ENCODE peak calls at places on chromosomes 2 and 18, in five cellular contexts. One of them, this sample, is unnamed.

GRCh38 chr2:144595279-144595678 is 75.4 kb upstream of the ZEB2 start:
- DNase-seq in GM23338: no peak
- DNase-seq in transverse colon: no peak
- DNase-seq in SK-N-SH: no peak
- DNase-seq in sigmoid colon: no peak
- DNase-seq in this sample: no peak

GRCh38 chr18:49747876-49748275 is 65.5 kb downstream of the ACAA2 start:
- DNase-seq in GM23338: peak
- DNase-seq in transverse colon: no peak
- DNase-seq in SK-N-SH: no peak
- DNase-seq in sigmoid colon: no peak
- DNase-seq in this sample: no peak

GRCh38 chr2:239548491-239548890 is 147.7 kb upstream of the HDAC4 start:
- DNase-seq in GM23338: no peak
- DNase-seq in transverse colon: no peak
- DNase-seq in SK-N-SH: no peak
- DNase-seq in sigmoid colon: peak
- DNase-seq in this sample: no peak

GRCh38 chr2:9191044-9191481 is 15.5 kb upstream of the ASAP2 start:
- DNase-seq in GM23338: peak
- DNase-seq in transverse colon: peak
- DNase-seq in SK-N-SH: peak
- DNase-seq in sigmoid colon: peak
- DNase-seq in this sample: peak

GRCh38 chr2:43745457-43745856 is 28.4 kb upstream of the DYNC2LI1 start:
- DNase-seq in GM23338: no peak
- DNase-seq in transverse colon: no peak
- DNase-seq in SK-N-SH: no peak
- DNase-seq in sigmoid colon: no peak
- DNase-seq in this sample: no peak

GRCh38 chr2:97718051-97718882 is 4.9 kb downstream of the ZAP70 start:
- DNase-seq in GM23338: no peak
- DNase-seq in transverse colon: peak
- DNase-seq in SK-N-SH: no peak
- DNase-seq in sigmoid colon: peak
- DNase-seq in this sample: peak

GRCh38 chr2:31031132-31031706 is 107.0 kb downstream of the GALNT14 start:
- DNase-seq in GM23338: no peak
- DNase-seq in transverse colon: no peak
- DNase-seq in SK-N-SH: no peak
- DNase-seq in sigmoid colon: no peak
- DNase-seq in this sample: no peak

GRCh38 chr2:20317198-20317597 is 33.4 kb downstream of the PUM2 start:
- DNase-seq in GM23338: no peak
- DNase-seq in transverse colon: no peak
- DNase-seq in SK-N-SH: no peak
- DNase-seq in sigmoid colon: no peak
- DNase-seq in this sample: no peak

GRCh38 chr2:233075966-233076339 is 15.8 kb downstream of the INPP5D start:
- DNase-seq in GM23338: peak
- DNase-seq in transverse colon: peak
- DNase-seq in SK-N-SH: no peak
- DNase-seq in sigmoid colon: no peak
- DNase-seq in this sample: no peak

GRCh38 chr2:226985227-226985946 is 149.5 kb downstream of the RHBDD1 start:
- DNase-seq in GM23338: peak
- DNase-seq in transverse colon: peak
- DNase-seq in SK-N-SH: peak
- DNase-seq in sigmoid colon: no peak
- DNase-seq in this sample: no peak

GRCh38 chr2:223601932-223602676 is at the start of gene SCG2:
- DNase-seq in GM23338: peak
- DNase-seq in transverse colon: peak
- DNase-seq in SK-N-SH: peak
- DNase-seq in sigmoid colon: peak
- DNase-seq in this sample: peak

GRCh38 chr18:75625966-75626365 is 198.5 kb upstream of the SMIM21 start:
- DNase-seq in GM23338: no peak
- DNase-seq in transverse colon: no peak
- DNase-seq in SK-N-SH: no peak
- DNase-seq in sigmoid colon: no peak
- DNase-seq in this sample: no peak

GRCh38 chr2:66082576-66082975 is 352.3 kb upstream of the MEIS1 start:
- DNase-seq in GM23338: no peak
- DNase-seq in transverse colon: no peak
- DNase-seq in SK-N-SH: no peak
- DNase-seq in sigmoid colon: no peak
- DNase-seq in this sample: no peak

GRCh38 chr2:85604568-85605339 is 2.3 kb upstream of the TMEM150A start:
- DNase-seq in GM23338: no peak
- DNase-seq in transverse colon: no peak
- DNase-seq in SK-N-SH: no peak
- DNase-seq in sigmoid colon: no peak
- DNase-seq in this sample: no peak

GRCh38 chr2:176455865-176456291 is 186.6 kb downstream of the MTX2 start:
- DNase-seq in GM23338: peak
- DNase-seq in transverse colon: peak
- DNase-seq in SK-N-SH: peak
- DNase-seq in sigmoid colon: peak
- DNase-seq in this sample: no peak

GRCh38 chr2:101026253-101026701 is 24.2 kb downstream of the RPL31 start:
- DNase-seq in GM23338: no peak
- DNase-seq in transverse colon: no peak
- DNase-seq in SK-N-SH: no peak
- DNase-seq in sigmoid colon: no peak
- DNase-seq in this sample: no peak

DNA sequence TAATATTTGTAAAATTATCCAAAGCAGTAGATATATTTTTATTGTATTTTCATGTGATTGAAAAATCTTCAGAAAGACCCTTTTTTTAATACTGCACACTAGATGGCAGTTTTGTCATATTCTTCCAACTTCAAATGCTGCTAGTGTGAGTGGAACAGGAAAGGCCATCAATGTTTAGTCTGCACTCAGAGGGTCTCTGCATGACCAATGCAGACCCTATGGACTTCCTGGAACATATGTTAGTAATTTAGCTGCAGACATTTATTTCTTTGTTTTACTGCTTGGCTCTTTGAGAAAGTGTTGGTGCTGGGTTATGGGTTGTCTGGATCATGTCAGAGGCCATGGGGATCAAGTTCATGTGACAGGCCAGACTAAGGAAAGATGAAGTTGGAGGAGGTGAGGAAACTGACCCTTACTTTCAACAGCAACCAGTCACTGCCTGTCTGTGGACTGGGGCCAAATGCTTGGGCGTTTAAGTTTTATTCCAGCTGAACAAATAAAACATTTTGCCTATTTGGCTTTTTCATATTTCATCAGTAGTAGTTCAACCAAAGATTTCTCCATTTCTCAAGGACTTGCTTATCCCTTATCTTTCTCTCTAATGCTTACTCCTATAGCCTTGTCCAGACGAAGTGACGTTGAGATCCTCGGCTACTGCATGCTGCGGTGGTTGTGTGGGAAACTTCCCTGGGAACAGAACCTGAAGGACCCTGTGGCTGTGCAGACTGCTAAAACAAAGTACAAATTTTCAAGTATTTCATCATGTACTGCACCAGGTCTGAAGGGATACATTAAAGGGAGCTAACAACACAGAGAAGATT is 84.8 kb downstream of the VRK2 start:
- DNase-seq in GM23338: peak
- DNase-seq in transverse colon: no peak
- DNase-seq in SK-N-SH: peak
- DNase-seq in sigmoid colon: no peak
- DNase-seq in this sample: no peak
- TF ChIP-seq CTCF in GM23338: peak
- TF ChIP-seq CTCF in transverse colon: no peak
- TF ChIP-seq CTCF in SK-N-SH: peak
- TF ChIP-seq CTCF in sigmoid colon: no peak
- TF ChIP-seq CTCF in this sample: no peak

DNA sequence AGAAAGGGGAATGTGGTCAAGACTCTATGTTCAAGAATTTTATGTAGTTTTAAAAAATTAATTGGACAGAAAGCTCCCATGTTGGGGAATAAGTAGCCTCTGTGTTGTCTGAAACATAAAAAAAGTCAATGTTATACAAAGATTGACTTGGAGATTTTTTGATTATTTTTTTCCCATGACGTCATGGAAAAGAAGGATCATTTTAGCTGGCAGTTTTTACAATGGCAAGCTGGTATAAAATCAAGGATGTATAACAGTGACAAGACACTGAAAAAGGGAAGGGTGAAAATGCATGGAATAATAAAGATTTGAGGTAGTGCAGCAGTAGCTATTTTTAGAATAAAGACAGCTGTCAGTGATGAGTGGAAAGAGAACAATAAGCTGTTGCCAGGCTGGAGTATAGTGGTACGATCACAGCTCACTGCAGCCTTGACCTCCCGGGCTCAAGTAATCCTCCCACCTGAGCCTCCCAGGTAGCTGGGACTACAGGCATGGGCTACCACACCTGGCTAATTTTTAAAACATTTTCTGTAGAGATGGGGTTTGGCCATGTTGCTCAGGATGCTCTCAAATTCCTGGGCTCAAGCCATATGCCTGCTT is 9.2 kb downstream of the SLC39A10 start:
- DNase-seq in GM23338: no peak
- DNase-seq in transverse colon: no peak
- DNase-seq in SK-N-SH: no peak
- DNase-seq in sigmoid colon: no peak
- DNase-seq in this sample: no peak
- TF ChIP-seq POLR2AphosphoS5 in GM23338: no peak
- TF ChIP-seq POLR2AphosphoS5 in transverse colon: no peak
- TF ChIP-seq POLR2AphosphoS5 in SK-N-SH: no peak
- TF ChIP-seq POLR2AphosphoS5 in sigmoid colon: no peak
- TF ChIP-seq POLR2AphosphoS5 in this sample: no peak

GRCh38 chr2:202032841-202033316 is 776 bp upstream of the FZD7 start:
- DNase-seq in GM23338: peak
- DNase-seq in transverse colon: peak
- DNase-seq in SK-N-SH: no peak
- DNase-seq in sigmoid colon: peak
- DNase-seq in this sample: peak

GRCh38 chr2:202034249-202035088 is 814 bp downstream of the FZD7 start:
- DNase-seq in GM23338: no peak
- DNase-seq in transverse colon: peak
- DNase-seq in SK-N-SH: peak
- DNase-seq in sigmoid colon: peak
- DNase-seq in this sample: no peak

GRCh38 chr2:202031261-202031986 is 2.2 kb upstream of the FZD7 start:
- DNase-seq in GM23338: no peak
- DNase-seq in transverse colon: no peak
- DNase-seq in SK-N-SH: no peak
- DNase-seq in sigmoid colon: no peak
- DNase-seq in this sample: no peak

GRCh38 chr2:202035089-202035940 is 1.7 kb downstream of the FZD7 start:
- DNase-seq in GM23338: peak
- DNase-seq in transverse colon: peak
- DNase-seq in SK-N-SH: no peak
- DNase-seq in sigmoid colon: peak
- DNase-seq in this sample: peak

DNA sequence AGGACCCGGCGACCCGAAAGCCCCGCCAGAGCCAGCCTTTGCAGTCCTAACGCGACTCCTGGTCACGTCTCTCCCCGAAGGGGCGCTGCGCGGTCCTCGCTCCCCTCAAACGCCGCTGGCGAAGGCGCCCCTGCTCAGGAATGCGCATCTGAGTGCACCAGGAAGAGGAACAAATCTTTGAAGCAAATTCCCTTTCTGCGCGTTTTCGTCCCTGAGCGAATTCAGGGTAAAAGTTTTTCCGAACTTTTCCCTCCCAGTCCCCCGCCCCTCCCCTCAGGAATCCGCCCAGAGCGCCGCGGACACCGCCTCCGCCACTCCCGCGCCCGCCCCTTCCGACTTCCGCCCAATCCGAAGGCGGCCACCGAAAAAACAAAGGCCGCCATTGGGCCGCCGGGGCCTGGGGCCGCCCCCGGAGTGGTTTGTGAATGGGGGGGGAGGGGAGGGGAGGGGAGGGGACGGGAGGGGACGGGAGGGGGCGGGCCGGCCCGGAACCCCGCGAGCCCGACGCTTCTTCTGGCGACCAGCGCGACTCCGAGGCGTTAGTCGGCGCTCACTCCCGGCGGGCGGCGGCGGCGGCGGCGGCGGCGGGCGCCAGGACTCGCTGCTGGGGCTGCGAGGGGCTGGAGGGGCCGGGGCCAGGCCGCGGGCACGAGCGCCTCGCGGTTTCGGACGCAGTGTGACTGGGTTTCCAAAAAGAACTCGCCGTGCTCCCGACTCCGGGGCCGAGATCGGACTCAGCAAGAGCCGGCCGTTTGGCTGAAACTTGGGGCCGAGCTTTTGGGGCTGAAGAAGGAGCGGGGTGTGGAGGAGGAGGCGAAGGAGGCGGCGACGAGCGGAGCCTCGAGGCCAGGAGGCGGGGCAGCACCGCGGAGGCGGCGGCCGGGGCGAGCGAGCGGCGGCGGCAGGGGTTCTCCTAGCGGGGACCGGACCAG is at the start of gene FZD7:
- DNase-seq in GM23338: peak
- DNase-seq in transverse colon: peak
- DNase-seq in SK-N-SH: peak
- DNase-seq in sigmoid colon: peak
- DNase-seq in this sample: peak
- TF ChIP-seq CTCF in GM23338: no peak
- TF ChIP-seq CTCF in transverse colon: peak
- TF ChIP-seq CTCF in SK-N-SH: peak
- TF ChIP-seq CTCF in sigmoid colon: no peak
- TF ChIP-seq CTCF in this sample: no peak

DNA sequence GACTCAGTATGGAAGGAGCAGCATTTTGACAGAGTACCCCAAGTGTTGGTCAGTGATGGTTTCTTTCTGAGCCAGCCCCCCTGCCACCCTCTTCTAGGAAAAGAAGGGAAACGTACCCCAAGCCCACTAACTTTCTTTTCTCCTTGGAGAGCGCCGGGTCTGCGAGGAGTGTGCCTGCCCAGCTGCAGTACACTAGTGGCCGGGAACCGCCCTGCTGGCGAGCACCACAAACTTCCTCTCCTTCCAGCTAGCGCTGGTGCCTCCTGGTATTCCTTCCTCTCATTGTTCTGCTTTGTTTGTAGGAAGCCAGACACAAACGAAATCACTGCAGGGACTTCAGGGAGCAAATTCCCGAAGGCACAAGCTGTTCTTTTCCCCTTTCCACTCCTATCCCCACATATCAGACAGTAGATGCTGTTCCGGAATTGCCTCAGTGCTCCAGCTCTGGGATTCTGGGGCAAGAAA is 1.8 kb downstream of the CCDC85A start:
- DNase-seq in GM23338: peak
- DNase-seq in transverse colon: no peak
- DNase-seq in SK-N-SH: no peak
- DNase-seq in sigmoid colon: no peak
- DNase-seq in this sample: peak
- TF ChIP-seq POLR2AphosphoS5 in GM23338: no peak
- TF ChIP-seq POLR2AphosphoS5 in transverse colon: no peak
- TF ChIP-seq POLR2AphosphoS5 in SK-N-SH: peak
- TF ChIP-seq POLR2AphosphoS5 in sigmoid colon: no peak
- TF ChIP-seq POLR2AphosphoS5 in this sample: peak

GRCh38 chr2:898319-898718 is 52.3 kb upstream of the SNTG2 start:
- DNase-seq in GM23338: peak
- DNase-seq in transverse colon: no peak
- DNase-seq in SK-N-SH: peak
- DNase-seq in sigmoid colon: no peak
- DNase-seq in this sample: no peak
- TF ChIP-seq CTCF in GM23338: peak
- TF ChIP-seq CTCF in transverse colon: no peak
- TF ChIP-seq CTCF in SK-N-SH: no peak
- TF ChIP-seq CTCF in sigmoid colon: no peak
- TF ChIP-seq CTCF in this sample: no peak